ENCODE peak calls at places on chromosomes 12 and 14, in nine cellular contexts. One of them, this sample, is unnamed.

GRCh38 chr12:2845280-2845679 is 10.4 kb upstream of the NRIP2 start:
- DNase-seq in epithelial cell of esophagus: no peak
- DNase-seq in HFF-Myc: peak; percentile 44
- DNase-seq in psoas muscle: no peak
- DNase-seq in Calu3: no peak
- DNase-seq in WERI-Rb-1: peak; percentile 41
- DNase-seq in transverse colon: no peak
- DNase-seq in tibial artery: peak; percentile 89
- DNase-seq in heart right ventricle: peak; percentile 50
- DNase-seq in this sample: no peak

GRCh38 chr14:51019089-51019488 is 74.8 kb upstream of the PYGL start:
- DNase-seq in epithelial cell of esophagus: no peak
- DNase-seq in HFF-Myc: no peak
- DNase-seq in psoas muscle: no peak
- DNase-seq in Calu3: no peak
- DNase-seq in WERI-Rb-1: no peak
- DNase-seq in transverse colon: no peak
- DNase-seq in tibial artery: no peak
- DNase-seq in heart right ventricle: no peak
- DNase-seq in this sample: no peak

GRCh38 chr12:57175428-57176138 is 28.2 kb upstream of the LRP1-AS start:
- DNase-seq in epithelial cell of esophagus: peak; percentile 99
- DNase-seq in HFF-Myc: no peak
- DNase-seq in psoas muscle: peak; percentile 90
- DNase-seq in Calu3: peak; percentile 88
- DNase-seq in WERI-Rb-1: peak; percentile 92
- DNase-seq in transverse colon: peak; percentile 86
- DNase-seq in tibial artery: peak; percentile 93
- DNase-seq in heart right ventricle: peak; percentile 73
- DNase-seq in this sample: peak; percentile 40

GRCh38 chr12:28883406-28883997 is 265.6 kb upstream of the FAR2 start:
- DNase-seq in epithelial cell of esophagus: no peak
- DNase-seq in HFF-Myc: no peak
- DNase-seq in psoas muscle: no peak
- DNase-seq in Calu3: no peak
- DNase-seq in WERI-Rb-1: no peak
- DNase-seq in transverse colon: no peak
- DNase-seq in tibial artery: no peak
- DNase-seq in heart right ventricle: no peak
- DNase-seq in this sample: no peak

GRCh38 chr14:78022059-78022458 is 148.1 kb upstream of the NRXN3 start:
- DNase-seq in epithelial cell of esophagus: peak; percentile 75
- DNase-seq in HFF-Myc: peak; percentile 3
- DNase-seq in psoas muscle: peak; percentile 59
- DNase-seq in Calu3: peak; percentile 82
- DNase-seq in WERI-Rb-1: peak; percentile 88
- DNase-seq in transverse colon: peak; percentile 47
- DNase-seq in tibial artery: no peak
- DNase-seq in heart right ventricle: peak; percentile 42
- DNase-seq in this sample: no peak

GRCh38 chr12:121214855-121215745 is 5.2 kb downstream of the P2RX4 start:
- DNase-seq in epithelial cell of esophagus: peak; percentile 92
- DNase-seq in HFF-Myc: peak; percentile 82
- DNase-seq in psoas muscle: no peak
- DNase-seq in Calu3: peak; percentile 76
- DNase-seq in WERI-Rb-1: no peak
- DNase-seq in transverse colon: no peak
- DNase-seq in tibial artery: no peak
- DNase-seq in heart right ventricle: no peak
- DNase-seq in this sample: peak; percentile 50

GRCh38 chr12:71763682-71764379 is 9.2 kb downstream of the RAB21 start:
- DNase-seq in epithelial cell of esophagus: no peak
- DNase-seq in HFF-Myc: no peak
- DNase-seq in psoas muscle: no peak
- DNase-seq in Calu3: no peak
- DNase-seq in WERI-Rb-1: no peak
- DNase-seq in transverse colon: no peak
- DNase-seq in tibial artery: no peak
- DNase-seq in heart right ventricle: no peak
- DNase-seq in this sample: no peak

GRCh38 chr14:105390849-105391500 is 7.4 kb upstream of the TEX22 start:
- DNase-seq in epithelial cell of esophagus: no peak
- DNase-seq in HFF-Myc: no peak
- DNase-seq in psoas muscle: no peak
- DNase-seq in Calu3: no peak
- DNase-seq in WERI-Rb-1: no peak
- DNase-seq in transverse colon: no peak
- DNase-seq in tibial artery: no peak
- DNase-seq in heart right ventricle: no peak
- DNase-seq in this sample: no peak

GRCh38 chr12:72493390-72493789 is 221.2 kb downstream of the TRHDE start:
- DNase-seq in epithelial cell of esophagus: no peak
- DNase-seq in HFF-Myc: no peak
- DNase-seq in psoas muscle: no peak
- DNase-seq in Calu3: no peak
- DNase-seq in WERI-Rb-1: no peak
- DNase-seq in transverse colon: no peak
- DNase-seq in tibial artery: no peak
- DNase-seq in heart right ventricle: no peak
- DNase-seq in this sample: no peak

GRCh38 chr14:33068626-33069025 is 129.9 kb downstream of the NPAS3 start:
- DNase-seq in epithelial cell of esophagus: no peak
- DNase-seq in HFF-Myc: no peak
- DNase-seq in psoas muscle: no peak
- DNase-seq in Calu3: no peak
- DNase-seq in WERI-Rb-1: no peak
- DNase-seq in transverse colon: no peak
- DNase-seq in tibial artery: no peak
- DNase-seq in heart right ventricle: no peak
- DNase-seq in this sample: no peak

GRCh38 chr12:77591959-77592358 is 238.7 kb upstream of the NAV3 start:
- DNase-seq in epithelial cell of esophagus: no peak
- DNase-seq in HFF-Myc: no peak
- DNase-seq in psoas muscle: no peak
- DNase-seq in Calu3: no peak
- DNase-seq in WERI-Rb-1: peak; percentile 88
- DNase-seq in transverse colon: no peak
- DNase-seq in tibial artery: no peak
- DNase-seq in heart right ventricle: no peak
- DNase-seq in this sample: no peak

GRCh38 chr12:111584959-111585358 is 14.2 kb downstream of the ATXN2 start:
- DNase-seq in epithelial cell of esophagus: peak; percentile 75
- DNase-seq in HFF-Myc: no peak
- DNase-seq in psoas muscle: no peak
- DNase-seq in Calu3: no peak
- DNase-seq in WERI-Rb-1: no peak
- DNase-seq in transverse colon: no peak
- DNase-seq in tibial artery: no peak
- DNase-seq in heart right ventricle: no peak
- DNase-seq in this sample: no peak

DNA sequence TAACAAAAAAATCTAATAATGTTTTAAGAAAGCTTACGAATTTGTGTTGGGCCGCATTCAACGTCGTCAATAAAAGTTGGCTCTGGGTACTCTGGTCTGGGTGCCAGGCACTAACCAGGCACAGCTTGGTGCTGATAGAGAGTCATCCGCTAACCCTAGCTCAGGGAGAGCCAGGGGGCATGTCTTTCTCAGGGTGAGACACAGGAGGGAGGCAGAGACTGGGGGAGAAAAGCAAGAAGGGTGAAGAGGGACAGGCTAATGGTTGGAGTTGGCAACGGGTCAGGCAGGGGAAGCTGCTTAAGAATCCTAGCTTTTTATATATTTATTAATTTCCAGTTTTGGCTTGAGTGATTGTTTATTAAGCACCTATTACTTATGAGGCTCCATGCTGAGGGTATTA is 105.0 kb downstream of the CMKLR1 start:
- DNase-seq in epithelial cell of esophagus: no peak
- DNase-seq in HFF-Myc: no peak
- DNase-seq in psoas muscle: peak; percentile 58
- DNase-seq in Calu3: no peak
- DNase-seq in WERI-Rb-1: no peak
- DNase-seq in transverse colon: no peak
- DNase-seq in tibial artery: peak; percentile 71
- DNase-seq in heart right ventricle: peak; percentile 27
- DNase-seq in this sample: no peak
- TF ChIP-seq CTCF in epithelial cell of esophagus: no peak
- TF ChIP-seq CTCF in HFF-Myc: no peak
- TF ChIP-seq CTCF in psoas muscle: peak; percentile 9
- TF ChIP-seq CTCF in Calu3: no peak
- TF ChIP-seq CTCF in WERI-Rb-1: no peak
- TF ChIP-seq CTCF in transverse colon: no peak
- TF ChIP-seq CTCF in tibial artery: peak; percentile 62
- TF ChIP-seq CTCF in heart right ventricle: peak; percentile 39
- TF ChIP-seq CTCF in this sample: peak; percentile 37

GRCh38 chr12:109880049-109880931 is at the start of gene GLTP:
- DNase-seq in epithelial cell of esophagus: peak; percentile 91
- DNase-seq in HFF-Myc: no peak
- DNase-seq in psoas muscle: peak; percentile 93
- DNase-seq in Calu3: peak; percentile 96
- DNase-seq in WERI-Rb-1: peak; percentile 81
- DNase-seq in transverse colon: peak; percentile 90
- DNase-seq in tibial artery: peak; percentile 89
- DNase-seq in heart right ventricle: peak; percentile 81
- DNase-seq in this sample: peak; percentile 41
- TF ChIP-seq CTCF in epithelial cell of esophagus: no peak
- TF ChIP-seq CTCF in HFF-Myc: no peak
- TF ChIP-seq CTCF in psoas muscle: peak; percentile 75
- TF ChIP-seq CTCF in Calu3: peak; percentile 52
- TF ChIP-seq CTCF in WERI-Rb-1: peak; percentile 64
- TF ChIP-seq CTCF in transverse colon: no peak
- TF ChIP-seq CTCF in tibial artery: peak; percentile 92
- TF ChIP-seq CTCF in heart right ventricle: peak; percentile 77
- TF ChIP-seq CTCF in this sample: peak; percentile 14

DNA sequence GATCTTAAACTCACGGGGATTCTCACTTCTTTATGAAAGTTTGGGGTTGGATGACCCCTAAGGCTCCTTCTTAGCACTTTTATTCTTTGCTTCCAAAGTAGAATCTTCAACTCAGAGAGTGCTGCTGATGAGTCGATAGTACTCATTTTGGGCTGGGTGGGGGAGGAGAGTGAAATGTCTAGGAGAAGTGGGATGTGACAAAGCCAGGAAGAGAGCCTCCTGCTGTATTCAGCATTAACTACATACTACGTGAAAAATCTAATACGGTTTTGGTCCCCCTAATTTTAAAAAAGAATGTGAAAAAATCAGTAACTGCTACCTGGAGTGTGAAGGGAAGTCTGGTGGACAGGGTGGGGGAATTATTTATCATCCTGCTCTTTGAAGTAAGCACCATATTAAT is 148.3 kb downstream of the SAMD4A start:
- DNase-seq in epithelial cell of esophagus: peak; percentile 52
- DNase-seq in HFF-Myc: no peak
- DNase-seq in psoas muscle: no peak
- DNase-seq in Calu3: no peak
- DNase-seq in WERI-Rb-1: no peak
- DNase-seq in transverse colon: no peak
- DNase-seq in tibial artery: no peak
- DNase-seq in heart right ventricle: no peak
- DNase-seq in this sample: no peak
- TF ChIP-seq CTCF in epithelial cell of esophagus: no peak
- TF ChIP-seq CTCF in HFF-Myc: no peak
- TF ChIP-seq CTCF in psoas muscle: no peak
- TF ChIP-seq CTCF in Calu3: no peak
- TF ChIP-seq CTCF in WERI-Rb-1: no peak
- TF ChIP-seq CTCF in transverse colon: no peak
- TF ChIP-seq CTCF in tibial artery: peak; percentile 11
- TF ChIP-seq CTCF in heart right ventricle: peak; percentile 5
- TF ChIP-seq CTCF in this sample: peak; percentile 8

GRCh38 chr14:90464481-90464880 is 67.7 kb downstream of the CALM1 start:
- DNase-seq in epithelial cell of esophagus: no peak
- DNase-seq in HFF-Myc: no peak
- DNase-seq in psoas muscle: no peak
- DNase-seq in Calu3: no peak
- DNase-seq in WERI-Rb-1: no peak
- DNase-seq in transverse colon: no peak
- DNase-seq in tibial artery: no peak
- DNase-seq in heart right ventricle: no peak
- DNase-seq in this sample: no peak

GRCh38 chr14:90458536-90458935 is 61.7 kb downstream of the CALM1 start:
- DNase-seq in epithelial cell of esophagus: peak; percentile 76
- DNase-seq in HFF-Myc: no peak
- DNase-seq in psoas muscle: no peak
- DNase-seq in Calu3: no peak
- DNase-seq in WERI-Rb-1: no peak
- DNase-seq in transverse colon: no peak
- DNase-seq in tibial artery: no peak
- DNase-seq in heart right ventricle: no peak
- DNase-seq in this sample: no peak

GRCh38 chr14:90457191-90457590 is 60.4 kb downstream of the CALM1 start:
- DNase-seq in epithelial cell of esophagus: no peak
- DNase-seq in HFF-Myc: no peak
- DNase-seq in psoas muscle: no peak
- DNase-seq in Calu3: no peak
- DNase-seq in WERI-Rb-1: no peak
- DNase-seq in transverse colon: no peak
- DNase-seq in tibial artery: no peak
- DNase-seq in heart right ventricle: no peak
- DNase-seq in this sample: no peak

GRCh38 chr14:90460136-90460535 is 63.3 kb downstream of the CALM1 start:
- DNase-seq in epithelial cell of esophagus: no peak
- DNase-seq in HFF-Myc: no peak
- DNase-seq in psoas muscle: no peak
- DNase-seq in Calu3: no peak
- DNase-seq in WERI-Rb-1: no peak
- DNase-seq in transverse colon: no peak
- DNase-seq in tibial artery: no peak
- DNase-seq in heart right ventricle: no peak
- DNase-seq in this sample: no peak

DNA sequence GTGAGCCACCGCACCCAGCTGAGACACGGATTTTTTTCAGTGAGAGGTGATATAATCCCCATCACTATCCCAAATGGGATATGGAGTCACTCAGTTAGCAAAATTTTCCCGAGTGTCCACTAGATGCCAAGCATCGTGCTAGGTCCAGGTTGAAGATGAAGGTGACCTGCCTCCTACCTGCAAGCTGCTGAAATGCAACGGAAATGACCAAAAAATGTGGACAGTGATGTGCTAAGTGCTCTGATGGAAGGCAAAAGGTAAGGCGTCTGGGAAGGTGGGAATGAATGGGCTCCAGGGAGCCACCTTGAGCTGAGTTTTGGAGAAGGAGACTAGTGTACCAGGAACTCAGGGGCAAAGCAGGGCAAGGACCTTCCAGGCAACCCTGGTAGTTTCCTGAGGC is 64.6 kb downstream of the CALM1 start:
- DNase-seq in epithelial cell of esophagus: no peak
- DNase-seq in HFF-Myc: no peak
- DNase-seq in psoas muscle: no peak
- DNase-seq in Calu3: no peak
- DNase-seq in WERI-Rb-1: no peak
- DNase-seq in transverse colon: no peak
- DNase-seq in tibial artery: no peak
- DNase-seq in heart right ventricle: no peak
- DNase-seq in this sample: no peak
- TF ChIP-seq CTCF in epithelial cell of esophagus: no peak
- TF ChIP-seq CTCF in HFF-Myc: no peak
- TF ChIP-seq CTCF in psoas muscle: no peak
- TF ChIP-seq CTCF in Calu3: no peak
- TF ChIP-seq CTCF in WERI-Rb-1: peak; percentile 20
- TF ChIP-seq CTCF in transverse colon: no peak
- TF ChIP-seq CTCF in tibial artery: no peak
- TF ChIP-seq CTCF in heart right ventricle: no peak
- TF ChIP-seq CTCF in this sample: no peak

GRCh38 chr14:99320105-99320572 is 48.1 kb upstream of the BCL11B start:
- DNase-seq in epithelial cell of esophagus: peak; percentile 60
- DNase-seq in HFF-Myc: peak; percentile 5
- DNase-seq in psoas muscle: no peak
- DNase-seq in Calu3: peak; percentile 69
- DNase-seq in WERI-Rb-1: peak; percentile 77
- DNase-seq in transverse colon: peak; percentile 67
- DNase-seq in tibial artery: no peak
- DNase-seq in heart right ventricle: no peak
- DNase-seq in this sample: no peak
- TF ChIP-seq CTCF in epithelial cell of esophagus: peak; percentile 88
- TF ChIP-seq CTCF in HFF-Myc: peak; percentile 93
- TF ChIP-seq CTCF in psoas muscle: peak; percentile 62
- TF ChIP-seq CTCF in Calu3: peak; percentile 90
- TF ChIP-seq CTCF in WERI-Rb-1: peak; percentile 97
- TF ChIP-seq CTCF in transverse colon: peak; percentile 65
- TF ChIP-seq CTCF in tibial artery: peak; percentile 15
- TF ChIP-seq CTCF in heart right ventricle: peak; percentile 73
- TF ChIP-seq CTCF in this sample: peak; percentile 60

This sample was measured in AG09319.